ENCODE peak calls at places on chromosomes 6 and 20, in nine cellular contexts. X is pancreas; E is endothelial cell of umbilical vein; H is caudate nucleus; F is activated CD4-positive, alpha-beta T cell treated with anti-CD3 and anti-CD28 coated beads, Interleukin-2, amount 50 U/mL, for 1 hour; A is stimulated activated CD4-positive, alpha-beta T cell treated with anti-CD3 and anti-CD28 coated beads, Interleukin-12 subunit alpha, Interleukin-12 subunit beta, amount 100 ng/mL, for 4 hours; V is DMS153; O is stimulated activated CD8-positive, alpha-beta memory T cell treated with anti-CD3 and anti-CD28 coated beads, Interleukin-15, amount 100 ng/mL, for 4 hours; W is T1000. S is an unnamed sample.

GRCh38 chr6:160106701-160107100 is 14.9 kb upstream of the SLC22A1 start:
- DNase-seq in X (no peak), E (no peak), H (no peak), F (no peak), A (no peak), V (no peak), O (no peak), W (no peak), S (no peak)

GRCh38 chr20:58587467-58587866 is 63.6 kb upstream of the STX16 start:
- DNase-seq in X (no peak), E (no peak), H (no peak), F (no peak), A (no peak), V (no peak), O (no peak), W (no peak), S (no peak)

GRCh38 chr20:46438156-46438750 is 31.8 kb upstream of the ELMO2 start:
- DNase-seq in X (no peak), E (peak; percentile 15), H (peak; percentile 73), F (peak; percentile 5), A (no peak), V (peak; percentile 18), O (no peak), W (no peak), S (no peak)

GRCh38 chr6:108365488-108365887 is 70.6 kb downstream of the AFG1L start:
- DNase-seq in X (no peak), E (no peak), H (no peak), F (no peak), A (no peak), V (no peak), O (no peak), W (no peak), S (no peak)

GRCh38 chr6:26543953-26544352 is 5.8 kb downstream of the HMGN4 start:
- DNase-seq in X (no peak), E (peak; percentile 21), H (no peak), F (no peak), A (no peak), V (no peak), O (no peak), W (no peak), S (no peak)

GRCh38 chr20:36574278-36575065 is 1.1 kb downstream of the TGIF2 start:
- DNase-seq in X (peak; percentile 69), E (peak; percentile 58), H (no peak), F (peak; percentile 51), A (peak; percentile 54), V (no peak), O (peak; percentile 57), W (peak; percentile 38), S (no peak)

GRCh38 chr6:46719099-46719498 is 16.1 kb downstream of the PLA2G7 start:
- DNase-seq in X (no peak), E (no peak), H (no peak), F (no peak), A (no peak), V (no peak), O (no peak), W (peak; percentile 33), S (no peak)

GRCh38 chr20:35294293-35294685 is 2.1 kb upstream of the FAM83C start:
- DNase-seq in X (no peak), E (no peak), H (no peak), F (no peak), A (no peak), V (no peak), O (no peak), W (no peak), S (no peak)

GRCh38 chr6:141403827-141404226 is 728.9 kb upstream of the GJE1 start:
- DNase-seq in X (no peak), E (no peak), H (no peak), F (no peak), A (no peak), V (no peak), O (no peak), W (no peak), S (no peak)

GRCh38 chr6:158642097-158642601 is 2.4 kb downstream of the DYNLT1 start:
- DNase-seq in X (no peak), E (peak; percentile 85), H (no peak), F (no peak), A (no peak), V (no peak), O (no peak), W (peak; percentile 75), S (no peak)

GRCh38 chr6:158037771-158038170 is 56.1 kb downstream of the SYNJ2 start:
- DNase-seq in X (no peak), E (no peak), H (no peak), F (no peak), A (no peak), V (no peak), O (no peak), W (no peak), S (no peak)

GRCh38 chr6:99330159-99330558 is 19.3 kb downstream of the FAXC start:
- DNase-seq in X (peak; percentile 22), E (peak; percentile 57), H (no peak), F (peak; percentile 29), A (peak; percentile 28), V (peak; percentile 33), O (peak; percentile 26), W (no peak), S (no peak)

GRCh38 chr6:157107915-157108651 is 215.2 kb downstream of the TMEM242 start:
- DNase-seq in X (no peak), E (peak; percentile 74), H (no peak), F (no peak), A (no peak), V (no peak), O (no peak), W (peak; percentile 13), S (peak; percentile 53)

S was measured in HS-27A.